ENCODE peak calls at places on chromosomes 1 and 21, in seven cellular contexts. I is activated T-helper 1 cell treated with anti-CD3 and anti-CD28 coated beads, Interleukin-12 subunit alpha, Interleukin-12 subunit beta, Interleukin-2, Interleukin-4 antibody, amounts not matched to agents 30 ng/mL and 10 ng/mL and 1 ng/mL, durations not matched to agents 14 hours and 24 hours and 36 hours; X is kidney epithelial cell; H is stimulated activated CD4-positive, alpha-beta T cell treated with anti-CD3 and anti-CD28 coated beads, Interleukin-1b, Interleukin-23, amount 100 ng/mL, for 24 hours; N is central memory CD8-positive, alpha-beta T cell; T is T-helper 2 cell; K is hepatic stellate cell. J is an unnamed sample.

GRCh38 chr1:89832481-89833127 is 11.8 kb downstream of the LRRC8D start:
- DNase-seq in H (no peak), N (no peak), T (no peak), X (no peak), K (no peak), I (no peak), J (no peak)

GRCh38 chr1:202270871-202271326 is 70.8 kb downstream of the UBE2T start:
- DNase-seq in X (no peak), K (no peak), T (no peak), I (no peak), N (no peak), H (no peak), J (peak)

GRCh38 chr1:89311757-89312156 is 39.1 kb upstream of the GBP5 start:
- DNase-seq in I (no peak), N (no peak), X (peak), K (no peak), H (no peak), T (no peak), J (no peak)

GRCh38 chr1:30099587-30099986 is 623.8 kb downstream of the MATN1 start:
- DNase-seq in H (no peak), N (no peak), T (no peak), I (no peak), X (no peak), K (no peak), J (no peak)

GRCh38 chr21:28207776-28208175 is 784.9 kb downstream of the LTN1 start:
- DNase-seq in K (peak), I (no peak), X (no peak), N (no peak), T (no peak), H (no peak), J (no peak)

GRCh38 chr1:246552110-246552509 is 14.0 kb downstream of the TFB2M start:
- DNase-seq in X (no peak), I (no peak), H (no peak), K (no peak), N (no peak), T (no peak), J (no peak)

GRCh38 chr1:20426923-20427322 is 59.1 kb downstream of the CAMK2N1 start:
- DNase-seq in X (peak), H (no peak), N (no peak), T (no peak), I (peak), K (peak), J (no peak)

GRCh38 chr1:151993734-151994496 is at the start of gene S100A10:
- DNase-seq in X (no peak), H (peak), I (peak), K (peak), T (peak), N (peak), J (no peak)

GRCh38 chr1:238485062-238485905 is 594.6 kb upstream of the ZP4 start:
- DNase-seq in X (peak), T (no peak), K (no peak), H (no peak), I (no peak), N (no peak), J (peak)

GRCh38 chr21:44527156-44527982 is 12.6 kb downstream of the KRTAP10-1 start:
- DNase-seq in K (no peak), H (no peak), T (peak), N (no peak), I (no peak), X (no peak), J (no peak)

GRCh38 chr1:155125511-155125945 is 2.1 kb upstream of the EFNA1 start:
- DNase-seq in T (no peak), I (no peak), N (no peak), X (no peak), H (no peak), K (no peak), J (no peak)

GRCh38 chr1:95850798-95851197 is 616.8 kb downstream of the RWDD3 start:
- DNase-seq in N (no peak), K (no peak), I (no peak), T (no peak), H (no peak), X (no peak), J (no peak)

GRCh38 chr1:75265792-75266191 is 131.6 kb downstream of the LHX8 start:
- DNase-seq in N (no peak), T (no peak), X (peak), K (no peak), I (no peak), H (no peak), J (peak)

GRCh38 chr1:197600751-197601150 is 174.5 kb downstream of the DENND1B start:
- DNase-seq in K (no peak), I (no peak), N (no peak), X (no peak), H (no peak), T (no peak), J (no peak)

GRCh38 chr1:221991221-221991620 is 249.3 kb upstream of the DUSP10 start:
- DNase-seq in X (no peak), I (no peak), T (no peak), N (no peak), H (no peak), K (peak), J (no peak)

GRCh38 chr1:41558761-41559171 is 74.3 kb upstream of the EDN2 start:
- DNase-seq in I (no peak), H (no peak), N (no peak), X (no peak), K (no peak), T (no peak), J (no peak)

GRCh38 chr1:77039739-77040138 is 172.5 kb downstream of the ST6GALNAC5 start:
- DNase-seq in N (no peak), T (no peak), X (peak), K (peak), I (no peak), H (no peak), J (no peak)